ENCODE peak calls at places on chromosomes 12 and 14, in nine cellular contexts. J is thoracic aorta, Q is OCI-LY7, P is NB4, G is mammary epithelial cell, A is BE2C, R is Caco-2, D is fibroblast of lung, T is MM.1S. F is an unnamed sample.

GRCh38 chr14:61147898-61148549 is 133.1 kb downstream of the TMEM30B start:
- DNase-seq in J (peak), Q (no peak), P (no peak), G (peak), A (no peak), R (no peak), D (peak), T (no peak), F (no peak)

GRCh38 chr14:85599939-85600338 is 70.0 kb downstream of the FLRT2 start:
- DNase-seq in J (no peak), Q (no peak), P (peak), G (no peak), A (no peak), R (no peak), D (peak), T (no peak), F (no peak)

GRCh38 chr12:5988659-5989116 is 43.6 kb upstream of the ANO2 start:
- DNase-seq in J (no peak), Q (peak), P (peak), G (peak), A (peak), R (peak), D (peak), T (peak), F (peak)

GRCh38 chr14:99259327-99259726 is 12.7 kb downstream of the BCL11B start:
- DNase-seq in J (no peak), Q (no peak), P (no peak), G (no peak), A (no peak), R (no peak), D (no peak), T (no peak), F (no peak)

GRCh38 chr14:55603401-55603953 is 23.5 kb downstream of the KTN1 start:
- DNase-seq in J (no peak), Q (no peak), P (no peak), G (no peak), A (no peak), R (no peak), D (no peak), T (no peak), F (no peak)

GRCh38 chr12:1777798-1778197 is 42.6 kb upstream of the LRTM2 start:
- DNase-seq in J (no peak), Q (no peak), P (no peak), G (peak), A (no peak), R (no peak), D (peak), T (no peak), F (no peak)

GRCh38 chr12:31518680-31519227 is 72.2 kb downstream of the DENND5B start:
- DNase-seq in J (no peak), Q (peak), P (no peak), G (peak), A (no peak), R (no peak), D (peak), T (no peak), F (no peak)

GRCh38 chr14:21556378-21557083 is 23.3 kb downstream of the OR10G3 start:
- DNase-seq in J (no peak), Q (no peak), P (no peak), G (no peak), A (no peak), R (no peak), D (no peak), T (no peak), F (no peak)

GRCh38 chr12:10215451-10215850 is 2.8 kb downstream of the GABARAPL1 start:
- DNase-seq in J (no peak), Q (no peak), P (no peak), G (no peak), A (no peak), R (peak), D (no peak), T (peak), F (no peak)

GRCh38 chr12:107385518-107385917 is 292.2 kb upstream of the CRY1 start:
- DNase-seq in J (no peak), Q (no peak), P (no peak), G (peak), A (no peak), R (no peak), D (peak), T (no peak), F (no peak)

GRCh38 chr14:60594077-60594476 is 55.2 kb downstream of the SIX1 start:
- DNase-seq in J (no peak), Q (no peak), P (no peak), G (no peak), A (no peak), R (no peak), D (no peak), T (no peak), F (no peak)

GRCh38 chr14:33509927-33510535 is 440.8 kb downstream of the EGLN3 start:
- DNase-seq in J (no peak), Q (no peak), P (no peak), G (peak), A (peak), R (no peak), D (peak), T (no peak), F (no peak)

GRCh38 chr14:101354726-101355125 is 206.6 kb upstream of the DIO3 start:
- DNase-seq in J (no peak), Q (no peak), P (no peak), G (no peak), A (no peak), R (peak), D (no peak), T (no peak), F (no peak)

GRCh38 chr12:47795121-47795813 is 22.2 kb downstream of the SLC48A1 start:
- DNase-seq in J (no peak), Q (no peak), P (no peak), G (no peak), A (no peak), R (no peak), D (no peak), T (no peak), F (no peak)

GRCh38 chr14:67583711-67584644 is 16.1 kb downstream of the PIGH start:
- DNase-seq in J (no peak), Q (peak), P (peak), G (peak), A (peak), R (peak), D (peak), T (peak), F (no peak)

GRCh38 chr12:74624206-74624605 is 86.6 kb downstream of the ATXN7L3B start:
- DNase-seq in J (no peak), Q (no peak), P (no peak), G (no peak), A (no peak), R (no peak), D (no peak), T (no peak), F (no peak)

GRCh38 chr12:55188974-55189556 is 31.8 kb upstream of the OR10A7 start:
- DNase-seq in J (no peak), Q (peak), P (peak), G (peak), A (peak), R (peak), D (peak), T (peak), F (no peak)

GRCh38 chr12:24537241-24537860 is 411.6 kb downstream of the BCAT1 start:
- DNase-seq in J (no peak), Q (no peak), P (no peak), G (no peak), A (no peak), R (no peak), D (no peak), T (no peak), F (no peak)

GRCh38 chr12:106288510-106289195 is 13.9 kb upstream of the TCP11L2 start:
- DNase-seq in J (no peak), Q (no peak), P (peak), G (peak), A (no peak), R (peak), D (peak), T (no peak), F (no peak)

GRCh38 chr14:67166450-67166853 is 22.8 kb upstream of the GARIN2 start:
- DNase-seq in J (no peak), Q (peak), P (peak), G (peak), A (peak), R (peak), D (peak), T (peak), F (no peak)

GRCh38 chr14:67856806-67857205 is 37.2 kb downstream of the RAD51B start:
- DNase-seq in J (no peak), Q (no peak), P (no peak), G (no peak), A (no peak), R (no peak), D (peak), T (no peak), F (no peak)

GRCh38 chr12:90211017-90211416 is 502.4 kb upstream of the ATP2B1 start:
- DNase-seq in J (no peak), Q (no peak), P (no peak), G (peak), A (no peak), R (no peak), D (peak), T (no peak), F (no peak)

GRCh38 chr12:122471324-122472226 is 29.2 kb downstream of the ZCCHC8 start:
- DNase-seq in J (no peak), Q (peak), P (peak), G (peak), A (no peak), R (no peak), D (peak), T (peak), F (no peak)

GRCh38 chr12:51661836-51662235 is 70.8 kb downstream of the SCN8A start:
- DNase-seq in J (no peak), Q (no peak), P (peak), G (no peak), A (no peak), R (no peak), D (no peak), T (no peak), F (no peak)

GRCh38 chr14:39768579-39768978 is 336.3 kb upstream of the FBXO33 start:
- DNase-seq in J (no peak), Q (peak), P (no peak), G (no peak), A (no peak), R (no peak), D (no peak), T (no peak), F (no peak)

GRCh38 chr14:68510201-68510600 is 282.7 kb downstream of the ZFP36L1 start:
- DNase-seq in J (peak), Q (no peak), P (no peak), G (no peak), A (peak), R (no peak), D (peak), T (no peak), F (no peak)

GRCh38 chr14:61608245-61609142 is 86.8 kb upstream of the HIF1A start:
- DNase-seq in J (no peak), Q (no peak), P (no peak), G (no peak), A (peak), R (no peak), D (peak), T (no peak), F (no peak)

GRCh38 chr14:32202468-32202865 is 602 bp downstream of the RNU6-8 start:
- DNase-seq in J (no peak), Q (no peak), P (peak), G (no peak), A (no peak), R (no peak), D (no peak), T (no peak), F (no peak)

GRCh38 chr14:45284802-45285201 is 31.8 kb upstream of the MIS18BP1 start:
- DNase-seq in J (no peak), Q (peak), P (peak), G (no peak), A (no peak), R (no peak), D (no peak), T (no peak), F (no peak)
- TF ChIP-seq CTCF in J (no peak), Q (peak), P (peak), G (peak), A (peak), R (no peak), D (no peak), T (no peak), F (no peak)

GRCh38 chr14:82003418-82003817 is 469.8 kb upstream of the SEL1L start:
- DNase-seq in J (no peak), Q (no peak), P (no peak), G (no peak), A (no peak), R (no peak), D (no peak), T (no peak), F (no peak)

GRCh38 chr14:82011460-82011859 is 477.8 kb upstream of the SEL1L start:
- DNase-seq in J (no peak), Q (no peak), P (no peak), G (no peak), A (no peak), R (no peak), D (no peak), T (no peak), F (no peak)

GRCh38 chr14:82009993-82010392 is 476.3 kb upstream of the SEL1L start:
- DNase-seq in J (no peak), Q (no peak), P (no peak), G (no peak), A (no peak), R (no peak), D (no peak), T (no peak), F (no peak)

GRCh38 chr14:82009076-82009475 is 475.4 kb upstream of the SEL1L start:
- DNase-seq in J (no peak), Q (peak), P (peak), G (no peak), A (no peak), R (no peak), D (no peak), T (no peak), F (no peak)
- TF ChIP-seq CTCF in J (no peak), Q (peak), P (peak), G (no peak), A (peak), R (no peak), D (no peak), T (peak), F (no peak)

GRCh38 chr14:24690492-24690891 is 56.5 kb upstream of the GZMB start:
- DNase-seq in J (no peak), Q (peak), P (peak), G (no peak), A (no peak), R (no peak), D (no peak), T (peak), F (no peak)
- TF ChIP-seq CTCF in J (no peak), Q (peak), P (no peak), G (no peak), A (no peak), R (no peak), D (no peak), T (peak), F (no peak)

DNA sequence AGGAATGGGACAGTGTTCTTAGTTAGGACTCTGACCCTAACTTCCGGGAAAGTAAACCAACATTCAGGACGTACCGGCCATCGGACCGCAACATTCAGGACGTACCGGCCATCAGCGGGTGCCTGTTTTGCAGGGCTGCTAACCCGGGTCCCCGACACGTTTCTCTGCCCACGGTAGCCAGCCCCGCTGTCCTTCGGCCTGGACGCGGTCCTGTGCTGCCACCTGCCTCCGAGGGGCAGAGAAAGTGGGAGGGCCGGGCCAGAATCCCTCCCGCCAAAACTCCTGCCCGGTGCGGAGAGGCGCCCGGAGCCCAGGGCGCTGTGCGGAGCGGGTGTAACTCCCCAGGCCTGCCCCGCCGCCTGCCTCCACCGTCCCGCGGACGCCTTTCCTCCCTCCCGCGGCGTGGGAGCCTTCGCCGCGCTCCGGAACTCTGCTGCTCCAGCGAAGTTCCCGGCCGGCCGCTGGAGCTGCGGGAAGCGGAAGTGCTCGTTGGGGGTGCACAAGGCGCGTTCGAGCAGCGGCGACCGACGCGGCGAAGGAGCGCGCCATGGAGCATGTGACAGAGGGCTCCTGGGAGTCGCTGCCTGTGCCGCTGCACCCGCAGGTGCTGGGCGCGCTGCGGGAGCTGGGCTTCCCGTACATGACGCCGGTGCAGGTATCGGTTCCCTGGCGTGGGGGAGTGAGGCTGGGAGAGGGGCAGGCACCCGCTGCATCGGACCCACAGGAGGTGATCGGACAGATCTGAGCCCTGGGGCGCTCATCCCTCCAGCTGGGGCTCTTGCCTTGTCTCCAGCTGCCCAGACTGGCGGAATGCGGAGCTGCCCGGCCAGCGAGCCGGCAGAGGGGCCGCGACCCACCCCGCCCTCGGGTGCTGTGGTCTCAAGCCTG is at the start of gene DDX55:
- DNase-seq in J (no peak), Q (peak), P (peak), G (peak), A (peak), R (peak), D (peak), T (peak), F (peak)
- TF ChIP-seq CTCF in J (peak), Q (peak), P (peak), G (peak), A (peak), R (peak), D (peak), T (peak), F (no peak)